ENCODE peak calls at places on chromosomes 5 and 9, in eight cellular contexts. U is ovary, J is PC-9, V is fibroblast of lung, O is Peyer's patch, N is cardiac muscle cell, S is PC-3, I is tibial artery. W is an unnamed sample.

GRCh38 chr9:127746959-127747569 is 12.0 kb upstream of the TOR2A start:
- DNase-seq in U (no peak), S (no peak), N (no peak), I (no peak), J (no peak), O (no peak), V (no peak), W (no peak)

GRCh38 chr9:3912817-3913216 is 387.0 kb upstream of the RFX3 start:
- DNase-seq in S (no peak), I (no peak), V (peak; percentile 97), J (no peak), O (no peak), N (no peak), U (no peak), W (no peak)

GRCh38 chr5:42495908-42496307 is 72.7 kb downstream of the GHR start:
- DNase-seq in N (peak; percentile 40), I (no peak), J (no peak), V (peak; percentile 3), O (no peak), U (no peak), S (peak; percentile 40), W (no peak)

GRCh38 chr5:177592010-177592834 is at the start of gene TMED9:
- DNase-seq in O (peak; percentile 93), S (peak; percentile 91), V (peak; percentile 75), N (peak; percentile 89), U (peak; percentile 89), I (peak; percentile 75), J (peak; percentile 91), W (peak; percentile 97)

GRCh38 chr5:107322936-107323335 is 347.8 kb downstream of the EFNA5 start:
- DNase-seq in S (no peak), V (no peak), I (no peak), J (no peak), U (no peak), O (no peak), N (no peak), W (no peak)

GRCh38 chr5:107925195-107925594 is 254.5 kb upstream of the EFNA5 start:
- DNase-seq in N (no peak), U (no peak), J (no peak), S (no peak), V (no peak), I (no peak), O (no peak), W (no peak)

GRCh38 chr9:137138058-137138697 is 776 bp upstream of the GRIN1 start:
- DNase-seq in J (no peak), U (no peak), I (no peak), S (no peak), O (no peak), N (no peak), V (no peak), W (peak; percentile 75)

GRCh38 chr5:97915101-97915500 is 732.1 kb upstream of the RIOK2 start:
- DNase-seq in J (no peak), O (no peak), N (no peak), V (no peak), U (no peak), S (no peak), I (no peak), W (no peak)

GRCh38 chr5:96809898-96810297 is 2.2 kb upstream of the ERAP1 start:
- DNase-seq in O (no peak), N (no peak), V (peak; percentile 42), J (no peak), S (no peak), I (no peak), U (no peak), W (no peak)

GRCh38 chr9:79662553-79662956 is 90.8 kb downstream of the TLE4 start:
- DNase-seq in O (no peak), S (no peak), V (peak; percentile 23), U (no peak), N (no peak), I (no peak), J (no peak), W (no peak)

GRCh38 chr9:124256517-124257069 is 1.2 kb upstream of the NEK6 start:
- DNase-seq in S (peak; percentile 79), I (no peak), O (peak; percentile 34), J (peak; percentile 70), U (no peak), N (no peak), V (peak; percentile 97), W (peak; percentile 52)

GRCh38 chr9:86978413-86978812 is 31.1 kb upstream of the GAS1 start:
- DNase-seq in S (no peak), I (no peak), U (no peak), N (no peak), J (no peak), V (peak; percentile 19), O (no peak), W (no peak)

GRCh38 chr9:29514336-29514735 is 1941.1 kb upstream of the C9orf72 start:
- DNase-seq in O (no peak), J (no peak), I (no peak), N (peak; percentile 5), U (no peak), V (no peak), S (no peak), W (peak; percentile 68)

GRCh38 chr5:76850543-76851140 is 828 bp downstream of the S100Z start:
- DNase-seq in N (no peak), O (no peak), S (no peak), I (no peak), V (no peak), J (no peak), U (no peak), W (no peak)

GRCh38 chr5:152736906-152737305 is 331.8 kb upstream of the NMUR2 start:
- DNase-seq in N (no peak), S (no peak), J (no peak), I (no peak), V (no peak), U (no peak), O (no peak), W (no peak)

GRCh38 chr5:168575391-168576372 is 3.5 kb downstream of the PANK3 start:
- DNase-seq in U (no peak), I (no peak), S (no peak), O (no peak), V (no peak), N (no peak), J (no peak), W (no peak)

GRCh38 chr5:154702477-154702876 is 52.7 kb upstream of the LARP1 start:
- DNase-seq in V (no peak), S (no peak), J (no peak), U (no peak), I (no peak), O (no peak), N (no peak), W (no peak)

GRCh38 chr5:140630296-140630695 is 2.7 kb downstream of the CD14 start:
- DNase-seq in V (no peak), U (no peak), O (no peak), J (no peak), N (no peak), I (no peak), S (no peak), W (no peak)

GRCh38 chr5:103942587-103943186 is 380.1 kb upstream of the NUDT12 start:
- DNase-seq in J (no peak), V (no peak), O (no peak), U (no peak), I (no peak), S (peak; percentile 51), N (no peak), W (no peak)
- TF ChIP-seq CTCF in J (no peak), V (no peak), O (no peak), U (no peak), I (no peak), S (peak; percentile 74), N (no peak), W (no peak)

GRCh38 chr5:179114756-179115155 is 54.6 kb downstream of the ZNF354C start:
- DNase-seq in S (no peak), I (no peak), N (no peak), U (no peak), O (no peak), J (no peak), V (no peak), W (peak; percentile 9)

GRCh38 chr5:179115307-179115706 is 55.1 kb downstream of the ZNF354C start:
- DNase-seq in I (no peak), O (no peak), U (no peak), S (no peak), V (no peak), J (no peak), N (no peak), W (peak; percentile 12)

GRCh38 chr5:179118338-179118737 is 58.2 kb downstream of the ZNF354C start:
- DNase-seq in I (no peak), J (no peak), S (peak; percentile 41), O (no peak), V (no peak), N (no peak), U (no peak), W (no peak)

GRCh38 chr5:179113945-179114641 is 53.9 kb downstream of the ZNF354C start:
- DNase-seq in V (no peak), O (no peak), S (no peak), J (no peak), U (no peak), N (no peak), I (no peak), W (peak; percentile 14)

DNA sequence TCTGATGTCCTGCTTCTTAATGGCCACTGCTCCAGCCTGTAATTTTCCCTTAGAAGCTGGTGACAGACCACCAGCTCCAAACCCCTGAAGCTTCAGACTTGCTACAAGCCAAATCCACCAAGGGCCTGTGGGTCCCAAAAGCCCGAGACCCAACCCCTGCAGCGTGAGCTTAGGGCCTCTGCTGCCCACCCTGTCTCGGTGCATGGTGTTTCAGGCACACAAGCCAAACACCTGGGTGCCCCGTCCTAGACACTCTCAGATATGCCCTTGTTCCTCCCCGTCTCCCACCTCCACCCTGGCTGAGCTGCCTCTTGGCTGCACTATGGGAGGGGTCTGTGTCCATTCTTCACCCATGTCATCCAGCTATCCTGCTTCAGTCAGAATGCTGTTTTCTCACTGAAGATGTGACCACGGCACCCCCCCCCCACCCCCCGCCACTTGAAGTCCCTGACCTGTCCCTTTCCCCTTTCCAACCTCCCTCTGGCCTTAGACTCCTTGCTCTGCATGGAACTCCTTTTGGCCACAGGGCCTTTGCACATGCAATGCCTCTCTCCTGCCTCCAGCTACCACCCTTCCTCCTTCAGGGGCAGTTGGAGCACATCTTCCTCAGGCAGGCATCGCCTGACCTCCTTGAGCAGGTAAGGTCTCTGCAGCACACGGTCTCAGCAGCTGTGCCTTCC is 55.8 kb downstream of the ZNF354C start:
- DNase-seq in S (no peak), I (no peak), J (no peak), O (no peak), N (no peak), V (no peak), U (no peak), W (peak; percentile 14)
- H3K9me3 ChIP-seq in S (no peaks in the 10 kb centered on the region), I (peaks cover 14% of the 10 kb centered on the region), J (no peaks in the 10 kb centered on the region), O (no peaks in the 10 kb centered on the region), N (no peaks in the 10 kb centered on the region), V (no peaks in the 10 kb centered on the region), U (peaks cover 22% of the 10 kb centered on the region), W (peaks cover 17% of the 10 kb centered on the region)

GRCh38 chr5:83482961-83483360 is 11.4 kb downstream of the VCAN start:
- DNase-seq in O (no peak), J (no peak), V (peak; percentile 15), I (no peak), S (no peak), U (no peak), N (no peak), W (no peak)
- H3K36me3 ChIP-seq in O (no peaks in the 10 kb centered on the region), J (no peaks in the 10 kb centered on the region), V (no peaks in the 10 kb centered on the region), I (no peaks in the 10 kb centered on the region), S (no peaks in the 10 kb centered on the region), U (no peaks in the 10 kb centered on the region), N (peaks cover 43% of the 10 kb centered on the region), W (peaks cover 33% of the 10 kb centered on the region)

DNA sequence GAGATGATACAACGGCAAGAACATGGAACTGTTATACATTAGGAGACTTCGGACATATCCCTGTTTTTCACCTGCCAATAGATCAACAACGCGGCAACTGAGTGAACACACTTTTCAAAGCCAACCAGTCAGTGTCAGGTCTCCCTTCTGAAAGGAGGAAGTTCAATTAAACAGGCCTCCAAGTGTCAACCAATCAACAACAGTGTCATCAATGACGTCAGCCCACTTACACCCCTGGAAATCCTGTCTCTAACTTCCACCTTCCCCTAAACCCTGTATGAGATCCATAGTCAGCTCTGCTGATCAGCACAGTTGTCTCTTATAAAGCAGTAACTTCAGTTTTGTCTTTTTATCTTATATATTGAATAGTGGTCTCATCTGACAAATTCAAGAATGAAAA is 36.6 kb downstream of the DMRT3 start:
- DNase-seq in N (no peak), I (no peak), U (no peak), S (no peak), O (no peak), J (no peak), V (no peak), W (no peak)
- TF ChIP-seq CTCF in N (no peak), I (no peak), U (no peak), S (no peak), O (no peak), J (no peak), V (no peak), W (no peak)